ENCODE peak calls at places on chromosome 6, in nine cellular contexts. Y is mesendoderm; C is CD4-positive, alpha-beta memory T cell; N is spleen; F is endothelial cell of umbilical vein; W is IMR-90; R is heart left ventricle; S is PC-9; I is neural progenitor cell. X is an unnamed sample. For H3K4me1, the result is how much of the 10 kb centered on the place peaks cover.

GRCh38 chr6:42451595-42452170 is at the start of gene TRERF1:
- DNase-seq in Y (peak), C (peak), N (peak), F (peak), W (peak), R (peak), S (peak), I (peak), X (peak)

GRCh38 chr6:42217165-42217522 is 517 bp downstream of the MRPS10 start:
- DNase-seq in Y (no peak), C (no peak), N (no peak), F (no peak), W (no peak), R (no peak), S (no peak), I (peak), X (no peak)

GRCh38 chr6:26553264-26553738 is 15.1 kb downstream of the HMGN4 start:
- DNase-seq in Y (peak), C (peak), N (peak), F (peak), W (peak), R (peak), S (peak), I (peak), X (peak)

GRCh38 chr6:40344566-40345185 is 242.5 kb downstream of the LRFN2 start:
- DNase-seq in Y (no peak), C (no peak), N (no peak), F (no peak), W (no peak), R (no peak), S (no peak), I (peak), X (peak)

GRCh38 chr6:1087112-1087843 is 224.6 kb upstream of the FOXQ1 start:
- DNase-seq in Y (no peak), C (no peak), N (no peak), F (no peak), W (no peak), R (no peak), S (no peak), I (no peak), X (no peak)

GRCh38 chr6:92559002-92559401 is 860.4 kb downstream of the EPHA7 start:
- DNase-seq in Y (no peak), C (no peak), N (no peak), F (no peak), W (no peak), R (no peak), S (no peak), I (no peak), X (no peak)

GRCh38 chr6:90110971-90111370 is 185.7 kb downstream of the BACH2 start:
- DNase-seq in Y (no peak), C (peak), N (no peak), F (no peak), W (no peak), R (no peak), S (no peak), I (no peak), X (no peak)

GRCh38 chr6:140051521-140052455 is 677.3 kb upstream of the CITED2 start:
- DNase-seq in Y (no peak), C (no peak), N (no peak), F (peak), W (peak), R (no peak), S (no peak), I (no peak), X (no peak)

GRCh38 chr6:84641076-84641475 is 123.3 kb downstream of the TBX18 start:
- DNase-seq in Y (no peak), C (no peak), N (no peak), F (peak), W (peak), R (no peak), S (no peak), I (peak), X (no peak)

DNA sequence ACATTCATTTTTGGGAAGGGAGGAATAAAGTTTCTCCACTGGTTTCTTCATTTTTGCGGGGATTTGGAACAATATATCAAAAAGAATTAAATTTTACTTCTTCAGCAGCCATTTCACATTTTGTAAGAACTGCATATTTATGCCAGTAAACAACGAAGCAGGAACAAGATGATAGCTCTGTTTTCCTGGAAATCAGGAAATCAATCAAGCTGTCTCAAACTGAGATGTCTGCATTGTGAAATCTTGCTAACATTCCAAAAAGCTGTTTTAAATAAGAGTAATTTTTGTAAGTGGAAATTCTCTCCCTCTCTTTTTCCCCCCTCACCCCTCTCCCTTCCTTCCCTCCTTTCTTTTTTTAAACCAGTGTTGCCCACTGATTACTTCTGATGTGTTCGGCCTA is 20.0 kb downstream of the MAPK13 start:
- DNase-seq in Y (no peak), C (no peak), N (no peak), F (no peak), W (no peak), R (no peak), S (no peak), I (no peak), X (no peak)
- H3K27ac ChIP-seq in Y (no peak), C (no peak), N (no peak), F (no peak), W (no peak), R (no peak), S (no peak), I (no peak), X (no peak)

DNA sequence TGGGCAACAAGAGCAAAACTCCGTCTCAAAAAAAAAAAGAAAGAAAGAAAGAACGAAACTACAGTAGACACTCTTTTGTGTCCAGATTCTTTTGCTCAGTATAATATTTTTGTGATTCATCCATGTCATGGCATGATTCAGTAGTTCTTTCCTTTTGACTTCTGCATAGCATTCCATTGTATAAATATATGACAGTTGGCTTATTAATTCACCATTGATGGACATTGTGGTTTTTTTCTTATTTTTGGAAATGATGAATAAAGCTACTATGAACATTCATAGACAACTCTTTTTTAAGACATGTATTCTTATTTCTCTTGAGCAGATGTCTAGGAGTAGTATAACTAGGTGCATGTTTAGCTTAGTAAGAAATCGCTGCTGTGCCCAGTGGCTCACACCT is 10.3 kb upstream of the IER3 start:
- DNase-seq in Y (no peak), C (no peak), N (no peak), F (no peak), W (peak), R (no peak), S (no peak), I (no peak), X (no peak)
- H3K4me1 ChIP-seq in Y (under half), C (under half), N (under half), F (under half), W (under half), R (under half), S (half or more), I (under half), X (under half)

GRCh38 chr6:38637756-38638155 is 2.0 kb downstream of the BTBD9 start:
- DNase-seq in Y (peak), C (no peak), N (no peak), F (no peak), W (no peak), R (no peak), S (no peak), I (peak), X (no peak)

GRCh38 chr6:38636027-38636426 is 3.7 kb downstream of the BTBD9 start:
- DNase-seq in Y (no peak), C (no peak), N (no peak), F (no peak), W (no peak), R (no peak), S (no peak), I (no peak), X (no peak)

GRCh38 chr6:38639498-38640215 is at the start of gene BTBD9:
- DNase-seq in Y (peak), C (peak), N (peak), F (peak), W (peak), R (peak), S (peak), I (peak), X (peak)

GRCh38 chr6:38638941-38639497 is 710 bp downstream of the BTBD9 start:
- DNase-seq in Y (no peak), C (peak), N (no peak), F (peak), W (peak), R (no peak), S (peak), I (peak), X (no peak)

GRCh38 chr6:38640216-38640909 is 634 bp upstream of the BTBD9 start:
- DNase-seq in Y (no peak), C (no peak), N (peak), F (peak), W (no peak), R (peak), S (no peak), I (no peak), X (no peak)
- H3K4me3 ChIP-seq in Y (peak), C (peak), N (peak), F (peak), W (peak), R (peak), S (peak), I (peak), X (peak)

GRCh38 chr6:47056832-47057231 is 14.7 kb upstream of the ADGRF1 start:
- DNase-seq in Y (no peak), C (no peak), N (no peak), F (no peak), W (no peak), R (no peak), S (no peak), I (no peak), X (no peak)
- H3K27ac ChIP-seq in Y (no peak), C (no peak), N (no peak), F (no peak), W (no peak), R (no peak), S (peak), I (no peak), X (no peak)

GRCh38 chr6:132458887-132459604 is 53.9 kb downstream of the STX7 start:
- DNase-seq in Y (no peak), C (no peak), N (no peak), F (no peak), W (no peak), R (no peak), S (no peak), I (no peak), X (peak)
- H3K4me1 ChIP-seq in Y (under half), C (under half), N (under half), F (under half), W (under half), R (under half), S (under half), I (under half), X (under half)

GRCh38 chr6:16712250-16712930 is 48.9 kb downstream of the ATXN1 start:
- DNase-seq in Y (no peak), C (peak), N (no peak), F (peak), W (no peak), R (no peak), S (no peak), I (no peak), X (no peak)
- H3K4me3 ChIP-seq in Y (no peak), C (peak), N (no peak), F (peak), W (no peak), R (peak), S (peak), I (no peak), X (no peak)

X was measured in SJCRH30.